ENCODE peak calls at places on chromosomes 5 and 9, in six cellular contexts. Z, H, E, S, G and P are unnamed samples.

GRCh38 chr5:16937023-16937379 is 913 bp upstream of the MYO10 start:
- DNase-seq in Z (no peak), H (no peak), E (peak), S (no peak), G (no peak), P (no peak)

GRCh38 chr5:175728885-175729828 is 71.3 kb downstream of the HRH2 start:
- DNase-seq in Z (peak), H (no peak), E (no peak), S (no peak), G (peak), P (no peak)

GRCh38 chr9:36725777-36726356 is 153.2 kb downstream of the MELK start:
- DNase-seq in Z (peak), H (no peak), E (no peak), S (no peak), G (no peak), P (peak)

GRCh38 chr5:150656191-150657132 is 4.6 kb upstream of the MYOZ3 start:
- DNase-seq in Z (peak), H (peak), E (peak), S (no peak), G (peak), P (peak)

GRCh38 chr5:149937610-149938009 is 7.0 kb downstream of the PDE6A start:
- DNase-seq in Z (no peak), H (no peak), E (peak), S (no peak), G (no peak), P (peak)

GRCh38 chr9:2055203-2055658 is 40.1 kb downstream of the SMARCA2 start:
- DNase-seq in Z (no peak), H (no peak), E (no peak), S (no peak), G (peak), P (no peak)

GRCh38 chr9:94079236-94079635 is 5.0 kb upstream of the PTPDC1 start:
- DNase-seq in Z (no peak), H (no peak), E (no peak), S (no peak), G (no peak), P (no peak)

GRCh38 chr9:10875752-10876151 is 262.9 kb upstream of the PTPRD start:
- DNase-seq in Z (no peak), H (no peak), E (no peak), S (no peak), G (peak), P (no peak)

GRCh38 chr5:71782771-71783770 is 64.0 kb downstream of the CARTPT start:
- DNase-seq in Z (peak), H (peak), E (peak), S (no peak), G (peak), P (peak)

GRCh38 chr9:10612649-10613398 is at the start of gene PTPRD:
- DNase-seq in Z (peak), H (no peak), E (peak), S (no peak), G (peak), P (peak)

GRCh38 chr9:133991964-133992779 is at the start of gene VAV2:
- DNase-seq in Z (peak), H (peak), E (peak), S (no peak), G (peak), P (peak)

GRCh38 chr9:69030851-69031645 is 4.5 kb upstream of the FXN start:
- DNase-seq in Z (no peak), H (no peak), E (no peak), S (no peak), G (peak), P (no peak)